ENCODE peak calls at places on chromosomes 6 and 20, in nine cellular contexts. O is astrocyte, R is heart right ventricle, S is cardiac fibroblast, C is fibroblast of villous mesenchyme, L is astrocyte of the cerebellum, D is BE2C, B is osteoblast, Q is heart left ventricle. U is an unnamed sample.

GRCh38 chr6:167652701-167653095 is 174.0 kb upstream of the AFDN start:
- DNase-seq in O (no peak), R (no peak), S (no peak), C (no peak), L (no peak), D (no peak), B (no peak), Q (no peak), U (no peak)

GRCh38 chr6:130671119-130672104 is 155.8 kb upstream of the SMLR1 start:
- DNase-seq in O (no peak), R (peak), S (peak), C (peak), L (no peak), D (no peak), B (no peak), Q (peak), U (peak)

GRCh38 chr6:166435574-166435973 is 52.8 kb upstream of the MPC1 start:
- DNase-seq in O (no peak), R (peak), S (no peak), C (no peak), L (no peak), D (peak), B (no peak), Q (peak), U (peak)

GRCh38 chr20:40583195-40583594 is 105.8 kb downstream of the MAFB start:
- DNase-seq in O (no peak), R (peak), S (no peak), C (no peak), L (no peak), D (no peak), B (no peak), Q (peak), U (no peak)

GRCh38 chr6:137830562-137830961 is 36.5 kb upstream of the TNFAIP3 start:
- DNase-seq in O (peak), R (no peak), S (peak), C (no peak), L (no peak), D (no peak), B (no peak), Q (no peak), U (no peak)

GRCh38 chr20:34579191-34579661 is 20.7 kb downstream of the MAP1LC3A start:
- DNase-seq in O (peak), R (peak), S (peak), C (peak), L (peak), D (peak), B (no peak), Q (peak), U (peak)

GRCh38 chr6:140736227-140736626 is 1361.8 kb upstream of the CITED2 start:
- DNase-seq in O (no peak), R (no peak), S (peak), C (peak), L (peak), D (no peak), B (peak), Q (no peak), U (peak)

GRCh38 chr6:104969108-104969507 is 12.2 kb downstream of the LIN28B start:
- DNase-seq in O (no peak), R (no peak), S (no peak), C (no peak), L (no peak), D (no peak), B (no peak), Q (no peak), U (no peak)

GRCh38 chr6:135182120-135182992 is 1.2 kb downstream of the MYB start:
- DNase-seq in O (no peak), R (peak), S (peak), C (peak), L (no peak), D (peak), B (peak), Q (no peak), U (no peak)

GRCh38 chr6:1903780-1904493 is 294.2 kb downstream of the FOXC1 start:
- DNase-seq in O (no peak), R (no peak), S (no peak), C (no peak), L (no peak), D (peak), B (no peak), Q (no peak), U (no peak)

GRCh38 chr6:90354961-90355360 is 58.3 kb upstream of the BACH2 start:
- DNase-seq in O (no peak), R (no peak), S (no peak), C (no peak), L (no peak), D (no peak), B (no peak), Q (no peak), U (no peak)

GRCh38 chr20:44097521-44098255 is 89.3 kb downstream of the JPH2 start:
- DNase-seq in O (peak), R (no peak), S (peak), C (peak), L (no peak), D (no peak), B (no peak), Q (no peak), U (no peak)

GRCh38 chr6:11389977-11390376 is 147.6 kb upstream of the TMEM170B start:
- DNase-seq in O (peak), R (no peak), S (no peak), C (no peak), L (no peak), D (no peak), B (no peak), Q (no peak), U (peak)

GRCh38 chr6:33841070-33841469 is 37.3 kb upstream of the MLN start:
- DNase-seq in O (no peak), R (no peak), S (no peak), C (no peak), L (no peak), D (no peak), B (peak), Q (no peak), U (no peak)

GRCh38 chr6:8182857-8183256 is 80.5 kb upstream of the EEF1E1 start:
- DNase-seq in O (no peak), R (peak), S (peak), C (no peak), L (no peak), D (no peak), B (no peak), Q (peak), U (peak)

DNA sequence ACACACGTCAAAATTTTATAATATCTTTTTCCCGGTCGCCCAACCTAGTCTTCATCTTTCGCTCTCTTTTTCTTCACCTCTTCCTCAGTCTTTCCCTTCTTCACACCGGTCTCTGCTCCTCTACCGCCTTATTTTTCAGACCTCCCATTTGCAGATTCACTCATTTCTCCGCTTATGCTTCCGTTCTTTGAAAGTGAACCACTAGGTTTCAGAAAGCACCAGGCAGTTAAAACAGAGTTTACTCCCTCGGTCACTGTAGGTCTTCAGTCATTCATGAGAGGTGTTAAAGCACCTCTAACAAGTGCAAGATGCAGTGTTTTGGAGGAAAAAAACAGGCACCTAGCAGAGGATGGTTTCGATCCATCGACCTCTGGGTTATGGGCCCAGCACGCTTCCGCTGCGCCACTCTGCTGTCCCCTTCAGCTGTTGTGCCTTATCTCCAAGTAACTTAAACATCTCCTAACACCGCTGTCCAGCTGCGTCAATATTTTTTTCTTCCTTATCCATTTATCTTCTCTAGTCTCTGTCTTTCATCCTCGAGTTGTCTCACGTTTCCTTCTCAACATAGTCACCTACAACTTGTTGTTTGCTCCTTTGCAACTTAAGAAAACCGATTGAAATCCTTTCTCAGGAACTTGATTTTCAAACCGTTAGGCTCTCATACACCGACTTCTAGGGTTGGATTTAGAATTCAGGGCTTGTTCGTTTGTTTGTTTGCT is 119.7 kb upstream of the ZNF184 start:
- DNase-seq in O (peak), R (no peak), S (peak), C (peak), L (no peak), D (peak), B (peak), Q (no peak), U (peak)
- H3K4me3 ChIP-seq in O (peak), R (no peak), S (peak), C (peak), L (peak), D (peak), B (peak), Q (no peak), U (peak)

DNA sequence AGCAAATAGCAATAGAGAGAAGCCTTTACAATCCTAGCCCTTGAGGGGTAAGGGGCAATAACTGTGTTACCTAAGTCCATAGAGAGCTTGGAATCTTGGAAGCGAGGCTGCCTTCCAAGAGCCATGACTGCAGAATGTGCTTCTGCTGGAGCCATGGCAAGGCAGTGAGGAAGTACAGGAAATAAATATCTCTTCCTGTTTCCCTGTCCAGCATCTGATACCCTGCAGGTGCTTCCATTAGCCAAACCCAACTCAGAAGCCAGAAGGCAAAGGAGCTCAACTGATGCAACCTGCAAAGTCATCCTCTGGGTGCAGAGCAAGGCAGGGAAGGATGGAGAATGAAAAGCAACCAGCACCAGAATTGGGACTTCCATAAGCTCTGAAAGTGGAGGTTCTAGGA is 41.0 kb upstream of the KLHL31 start:
- DNase-seq in O (no peak), R (no peak), S (no peak), C (no peak), L (no peak), D (no peak), B (no peak), Q (no peak), U (no peak)
- TF ChIP-seq CTCF in O (no peak), R (no peak), S (no peak), C (no peak), L (no peak), D (no peak), B (no peak), Q (no peak), U (no peak)

DNA sequence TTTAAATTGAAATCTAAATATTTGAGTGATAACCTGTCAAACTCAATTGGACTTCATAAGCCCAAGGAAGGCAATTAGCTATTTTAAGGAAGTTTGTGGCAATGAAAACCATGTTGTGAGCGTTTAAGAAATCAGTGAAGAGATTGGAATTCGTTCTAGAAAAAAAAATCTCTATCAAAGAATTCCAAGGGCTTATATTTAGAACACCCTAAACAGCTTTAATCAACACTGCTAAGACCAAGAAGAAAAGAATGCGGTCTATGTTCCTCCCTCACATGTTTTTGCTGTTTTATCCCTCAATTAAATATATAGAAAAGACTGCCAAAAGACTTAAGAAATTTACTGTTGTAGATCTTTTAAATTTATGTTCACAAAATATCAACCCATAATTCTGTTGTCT is 16.6 kb upstream of the ABRACL start:
- DNase-seq in O (no peak), R (no peak), S (no peak), C (no peak), L (no peak), D (no peak), B (no peak), Q (no peak), U (no peak)
- H3K4me3 ChIP-seq in O (no peak), R (no peak), S (no peak), C (no peak), L (no peak), D (no peak), B (no peak), Q (no peak), U (no peak)

GRCh38 chr6:159617444-159617843 is 75.6 kb downstream of the SOD2 start:
- DNase-seq in O (no peak), R (no peak), S (no peak), C (no peak), L (no peak), D (no peak), B (no peak), Q (no peak), U (no peak)

DNA sequence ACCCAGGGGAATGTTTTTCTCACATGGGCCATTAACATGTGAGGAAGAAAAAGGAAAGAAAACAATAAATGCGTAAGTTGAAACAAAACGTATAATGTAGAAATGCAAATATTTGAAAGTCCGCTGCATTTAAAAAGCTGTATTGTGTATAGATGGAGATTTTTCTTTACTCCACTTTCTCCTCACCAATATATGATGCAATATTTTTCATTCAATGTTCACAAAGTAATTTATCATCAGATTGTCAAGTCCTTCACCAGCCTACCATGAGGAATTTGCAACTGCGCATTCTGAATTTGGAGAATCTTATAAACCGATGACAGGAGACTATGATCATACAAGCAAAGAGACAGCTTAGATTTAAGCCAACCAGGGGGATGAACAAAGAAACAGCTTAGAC is 69.9 kb downstream of the SOD2 start:
- DNase-seq in O (no peak), R (no peak), S (no peak), C (no peak), L (no peak), D (no peak), B (no peak), Q (no peak), U (no peak)
- TF ChIP-seq CTCF in O (no peak), R (no peak), S (no peak), C (no peak), L (no peak), D (no peak), B (no peak), Q (no peak), U (no peak)

GRCh38 chr6:111767752-111768430 is 105.4 kb downstream of the FYN start:
- DNase-seq in O (no peak), R (no peak), S (no peak), C (no peak), L (no peak), D (no peak), B (no peak), Q (no peak), U (no peak)

GRCh38 chr6:111764238-111765182 is 108.7 kb downstream of the FYN start:
- DNase-seq in O (peak), R (no peak), S (no peak), C (no peak), L (no peak), D (no peak), B (no peak), Q (no peak), U (no peak)

GRCh38 chr6:111766524-111766857 is 106.8 kb downstream of the FYN start:
- DNase-seq in O (no peak), R (no peak), S (no peak), C (no peak), L (no peak), D (no peak), B (no peak), Q (no peak), U (no peak)

GRCh38 chr6:111768431-111768770 is 104.9 kb downstream of the FYN start:
- DNase-seq in O (no peak), R (no peak), S (no peak), C (no peak), L (no peak), D (no peak), B (no peak), Q (no peak), U (no peak)

GRCh38 chr6:111765681-111766523 is 107.3 kb downstream of the FYN start:
- DNase-seq in O (peak), R (no peak), S (no peak), C (peak), L (no peak), D (no peak), B (no peak), Q (no peak), U (peak)
- H3K4me3 ChIP-seq in O (no peak), R (no peak), S (no peak), C (no peak), L (no peak), D (no peak), B (no peak), Q (no peak), U (no peak)

GRCh38 chr6:107075951-107076381 is 39.3 kb downstream of the BEND3 start:
- DNase-seq in O (peak), R (no peak), S (peak), C (peak), L (no peak), D (no peak), B (peak), Q (no peak), U (peak)
- TF ChIP-seq CTCF in O (no peak), R (peak), S (no peak), C (peak), L (peak), D (peak), B (peak), Q (peak), U (peak)

DNA sequence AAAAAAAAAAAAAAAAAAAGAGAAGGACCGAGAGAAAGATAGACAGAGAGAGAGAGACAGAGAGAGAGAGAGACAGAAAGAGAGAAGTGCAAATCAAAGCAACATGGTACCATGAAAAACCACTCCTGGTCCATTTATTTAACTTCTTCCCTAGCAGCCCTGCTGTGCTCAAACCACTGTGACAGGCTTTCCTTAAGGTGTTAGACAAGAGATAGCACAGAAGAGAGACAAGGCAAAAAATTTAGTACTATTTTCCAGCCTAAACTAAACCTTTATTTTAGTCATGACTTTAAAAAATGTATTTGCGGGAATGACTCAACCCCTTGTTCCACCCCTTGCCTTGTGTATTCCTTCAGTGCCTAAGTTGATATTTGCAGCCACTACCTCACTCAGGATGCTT is 437 bp downstream of the RIPOR2 start:
- DNase-seq in O (peak), R (no peak), S (no peak), C (no peak), L (no peak), D (no peak), B (peak), Q (no peak), U (no peak)
- H3K4me3 ChIP-seq in O (no peak), R (no peak), S (no peak), C (no peak), L (no peak), D (no peak), B (no peak), Q (no peak), U (no peak)

GRCh38 chr6:69988458-69989126 is 122.2 kb downstream of the COL19A1 start:
- DNase-seq in O (no peak), R (no peak), S (no peak), C (no peak), L (no peak), D (no peak), B (no peak), Q (no peak), U (no peak)
- TF ChIP-seq CTCF in O (no peak), R (no peak), S (no peak), C (no peak), L (no peak), D (no peak), B (no peak), Q (no peak), U (no peak)